ENCODE peak calls at places on chromosomes 13 and 19, in six cellular contexts. V is adrenal gland, P is cardiac muscle cell, D is ovary, O is endodermal cell, Q is BE2C. J is an unnamed sample. For H3K4me1, the result is how much of the 10 kb centered on the place peaks cover.

GRCh38 chr19:16248380-16249023 is 50.8 kb downstream of the AP1M1 start:
- DNase-seq in P (no peak), Q (no peak), D (no peak), O (no peak), V (no peak), J (no peak)

GRCh38 chr13:112693831-112694497 is 4.1 kb downstream of the ATP11A start:
- DNase-seq in V (peak), Q (no peak), P (peak), O (peak), D (no peak), J (no peak)

GRCh38 chr19:55041627-55042343 is 3.7 kb upstream of the GP6 start:
- DNase-seq in O (no peak), P (no peak), V (no peak), D (no peak), Q (no peak), J (no peak)

GRCh38 chr13:51435002-51435578 is 17.7 kb downstream of the INTS6 start:
- DNase-seq in O (no peak), D (no peak), Q (no peak), P (peak), V (no peak), J (peak)

GRCh38 chr19:36128392-36128736 is 11.5 kb upstream of the CAPNS1 start:
- DNase-seq in P (no peak), O (no peak), Q (no peak), V (no peak), D (no peak), J (peak)

GRCh38 chr19:20256606-20257005 is 89.6 kb downstream of the ZNF486 start:
- DNase-seq in P (no peak), Q (no peak), D (no peak), O (no peak), V (no peak), J (no peak)

GRCh38 chr13:31970237-31970930 is 61.2 kb upstream of the FRY start:
- DNase-seq in V (no peak), P (peak), D (no peak), Q (no peak), O (no peak), J (no peak)

GRCh38 chr19:408441-409005 is 424 bp downstream of the C2CD4C start:
- DNase-seq in P (no peak), O (peak), V (no peak), Q (no peak), D (peak), J (no peak)

GRCh38 chr13:28611654-28612131 is 47.2 kb upstream of the POMP start:
- DNase-seq in O (no peak), V (no peak), Q (no peak), D (no peak), P (peak), J (no peak)

GRCh38 chr13:39876258-39876657 is 220.8 kb downstream of the COG6 start:
- DNase-seq in D (no peak), Q (no peak), V (no peak), P (peak), O (no peak), J (no peak)

GRCh38 chr13:87052731-87053130 is 618.4 kb upstream of the SLITRK5 start:
- DNase-seq in Q (no peak), D (no peak), V (no peak), O (no peak), P (no peak), J (no peak)

GRCh38 chr13:35496761-35497386 is 20.4 kb upstream of the MAB21L1 start:
- DNase-seq in D (no peak), Q (no peak), P (peak), O (no peak), V (no peak), J (no peak)

GRCh38 chr19:51572415-51572814 is 1.3 kb downstream of the ZNF175 start:
- DNase-seq in P (peak), D (no peak), O (no peak), Q (no peak), V (no peak), J (no peak)
- H3K4me1 ChIP-seq in P (under half), D (under half), O (under half), Q (under half), V (under half), J (under half)

GRCh38 chr19:49799798-49800376 is 13.2 kb downstream of the FUZ start:
- DNase-seq in O (peak), Q (no peak), P (no peak), V (no peak), D (no peak), J (peak)
- TF ChIP-seq CTCF in O (peak), Q (peak), P (peak), V (no peak), D (no peak), J (peak)

GRCh38 chr13:38690231-38690630 is 3.4 kb downstream of the FREM2 start:
- DNase-seq in D (no peak), O (no peak), V (no peak), Q (no peak), P (no peak), J (no peak)
- H3K4me1 ChIP-seq in D (under half), O (under half), V (under half), Q (under half), P (under half), J (under half)

DNA sequence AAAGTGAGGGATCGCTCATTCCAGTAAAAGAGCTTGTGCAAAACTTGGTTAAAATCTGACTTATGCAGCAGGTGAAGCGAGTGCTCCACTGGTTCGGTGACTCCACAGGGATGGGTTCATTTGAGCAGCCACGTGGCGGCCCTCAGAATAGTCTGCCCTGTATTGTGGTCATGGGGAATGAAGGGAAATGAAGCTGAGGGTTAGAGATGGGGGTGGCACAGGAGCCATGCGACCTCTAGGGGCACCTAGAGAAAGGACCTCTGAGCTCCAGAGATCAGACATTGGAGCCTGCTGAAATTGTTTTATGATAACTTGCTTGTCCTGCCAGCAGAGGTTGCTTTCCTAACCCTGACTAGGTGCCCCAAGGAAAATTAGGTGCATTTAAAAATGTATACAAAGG is 26.6 kb downstream of the CBY2 start:
- DNase-seq in O (peak), Q (peak), P (peak), V (no peak), D (no peak), J (peak)
- TF ChIP-seq CTCF in O (peak), Q (peak), P (peak), V (no peak), D (no peak), J (peak)

GRCh38 chr13:106145997-106146864 is 389.2 kb downstream of the EFNB2 start:
- DNase-seq in V (no peak), O (peak), D (no peak), Q (no peak), P (no peak), J (no peak)

GRCh38 chr13:106143930-106144709 is 391.3 kb downstream of the EFNB2 start:
- DNase-seq in V (no peak), D (no peak), P (no peak), O (no peak), Q (no peak), J (peak)

GRCh38 chr13:106143392-106143791 is 392.1 kb downstream of the EFNB2 start:
- DNase-seq in O (no peak), P (no peak), D (no peak), Q (no peak), V (no peak), J (no peak)

GRCh38 chr13:106140476-106140875 is 395.0 kb downstream of the EFNB2 start:
- DNase-seq in D (no peak), P (no peak), Q (no peak), V (no peak), O (no peak), J (no peak)

GRCh38 chr13:106145070-106145469 is 390.4 kb downstream of the EFNB2 start:
- DNase-seq in V (no peak), O (no peak), Q (no peak), P (no peak), D (no peak), J (no peak)
- H3K4me1 ChIP-seq in V (under half), O (under half), Q (under half), P (under half), D (under half), J (under half)

DNA sequence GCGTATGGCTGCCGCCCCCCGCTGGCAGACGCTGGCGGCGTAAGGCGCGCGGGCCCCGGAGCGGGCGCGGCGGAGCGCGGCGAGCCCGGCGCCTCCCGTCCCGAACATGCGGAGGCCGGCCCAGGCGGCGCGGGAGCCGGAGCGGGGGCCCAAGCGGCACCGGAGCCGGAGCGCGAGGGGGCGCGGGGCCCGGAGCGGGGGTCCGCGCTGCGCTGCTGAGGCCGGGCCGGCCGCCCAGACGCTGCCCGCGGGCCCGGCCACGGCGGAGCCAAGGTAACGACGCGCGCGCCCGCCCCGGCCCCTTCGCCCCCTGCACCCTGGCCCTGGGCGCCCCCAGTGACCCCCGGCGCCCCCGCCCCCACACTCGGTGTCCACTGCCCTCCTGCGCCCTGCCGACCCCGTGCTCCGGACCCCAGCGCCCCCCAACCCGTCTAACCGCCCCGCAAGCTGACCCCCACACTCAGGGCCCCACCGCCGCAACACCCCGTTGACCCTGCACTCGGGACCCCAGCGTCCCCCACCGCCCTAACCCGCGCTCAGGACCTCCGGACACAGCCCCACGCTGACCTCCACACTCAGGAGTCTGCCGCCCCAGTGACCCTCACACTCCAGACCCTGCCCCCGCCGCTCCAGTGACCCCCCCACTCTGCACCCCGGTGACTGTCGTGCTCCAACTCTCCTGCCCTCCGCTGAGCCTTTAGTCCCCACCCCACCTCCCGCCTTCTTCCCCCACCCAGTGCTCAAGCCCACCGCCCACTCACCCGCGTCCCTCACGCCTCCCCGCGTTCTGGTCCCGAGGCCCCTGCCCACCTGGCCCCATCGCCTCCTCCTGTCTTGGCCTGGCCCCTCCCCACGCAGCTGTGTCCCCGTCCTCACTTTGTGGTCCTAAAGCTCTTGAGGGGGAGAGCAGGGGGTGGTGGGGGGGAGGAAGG is at the start of gene CSNK1G2:
- DNase-seq in V (peak), Q (no peak), P (no peak), O (no peak), D (peak), J (no peak)
- TF ChIP-seq CTCF in V (no peak), Q (no peak), P (no peak), O (no peak), D (no peak), J (no peak)

GRCh38 chr19:2167896-2168618 is 4.3 kb downstream of the DOT1L start:
- DNase-seq in D (no peak), V (peak), Q (no peak), O (no peak), P (peak), J (no peak)
- H3K4me1 ChIP-seq in D (under half), V (half or more), Q (under half), O (under half), P (half or more), J (under half)

DNA sequence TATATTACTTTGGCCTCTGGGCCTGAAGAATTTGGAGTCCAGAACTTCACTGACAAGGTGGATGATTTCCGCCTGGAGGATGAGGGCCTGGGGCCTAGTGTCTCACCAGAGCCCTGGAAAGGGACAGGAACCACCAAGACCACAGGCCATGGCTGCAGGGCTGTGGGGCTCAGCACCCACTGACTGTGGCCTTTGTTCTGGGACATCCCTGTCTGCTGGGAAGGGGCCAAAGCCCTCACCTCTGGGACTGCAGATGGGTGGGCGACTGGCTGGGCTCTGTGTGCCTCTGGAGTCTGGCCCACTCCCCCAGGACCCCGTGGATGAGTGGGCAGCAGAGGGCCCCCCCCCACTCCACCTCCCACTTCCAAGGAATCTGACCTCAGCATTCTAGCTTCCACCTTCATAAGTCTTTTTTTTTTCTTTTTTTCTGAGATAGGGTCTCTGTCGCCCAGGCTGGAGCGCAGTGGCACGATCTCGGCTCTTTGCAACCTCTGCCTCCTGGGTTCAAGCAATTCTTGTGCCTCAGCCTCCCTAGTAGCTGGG is 20.3 kb downstream of the CHST8 start:
- DNase-seq in Q (no peak), P (no peak), D (no peak), O (no peak), V (no peak), J (no peak)
- TF ChIP-seq CTCF in Q (no peak), P (no peak), D (no peak), O (no peak), V (no peak), J (no peak)

GRCh38 chr19:39130337-39131254 is 5.0 kb downstream of the PAK4 start:
- DNase-seq in O (peak), V (no peak), P (no peak), Q (no peak), D (no peak), J (no peak)
- H3K4me1 ChIP-seq in O (under half), V (under half), P (under half), Q (under half), D (under half), J (under half)

GRCh38 chr19:14318873-14319272 is 62.4 kb upstream of the ADGRE5 start:
- DNase-seq in P (no peak), D (no peak), O (peak), Q (no peak), V (peak), J (peak)
- TF ChIP-seq CTCF in P (peak), D (no peak), O (peak), Q (peak), V (no peak), J (peak)

J was measured in GM23338.